ENCODE peak calls at places on chromosomes 3 and 15, in four cellular contexts. G, V, T and W are unnamed samples.
A peak's percentile ranks its signal among the peaks of the same experiment; 100 is the strongest.

GRCh38 chr3:195451373-195452000 is 8.7 kb upstream of the ACAP2 start:
- DNase-seq in V (no peak), G (no peak), T (no peak), W (no peak)

GRCh38 chr15:39127151-39127815 is 453.6 kb upstream of the THBS1 start:
- DNase-seq in T (peak; percentile 38), G (no peak), V (no peak), W (no peak)

GRCh38 chr3:98884675-98885371 is 16.7 kb downstream of the DCBLD2 start:
- DNase-seq in G (no peak), V (no peak), T (no peak), W (no peak)

GRCh38 chr3:62159693-62160092 is 213.7 kb downstream of the FEZF2 start:
- DNase-seq in G (no peak), V (no peak), T (no peak), W (no peak)

GRCh38 chr15:99592135-99592845 is 26.5 kb downstream of the MEF2A start:
- DNase-seq in V (no peak), T (no peak), G (no peak), W (no peak)

GRCh38 chr15:93274276-93274675 is 185.3 kb upstream of the RGMA start:
- DNase-seq in T (no peak), V (no peak), G (no peak), W (no peak)

GRCh38 chr15:69595009-69595825 is 142.6 kb downstream of the RPLP1 start:
- DNase-seq in V (no peak), T (peak; percentile 56), G (no peak), W (no peak)

GRCh38 chr3:144407290-144407689 is 435.7 kb downstream of the DIPK2A start:
- DNase-seq in T (no peak), G (no peak), V (no peak), W (no peak)

GRCh38 chr3:185677146-185677829 is 91.2 kb downstream of the SENP2 start:
- DNase-seq in V (no peak), T (peak; percentile 61), G (peak; percentile 56), W (peak; percentile 56)

GRCh38 chr15:82832601-82833209 is 23.3 kb downstream of the WHAMM start:
- DNase-seq in T (peak; percentile 56), V (peak; percentile 53), G (no peak), W (no peak)

GRCh38 chr3:33063651-33064051 is 33.3 kb downstream of the GLB1 start:
- DNase-seq in V (peak; percentile 42), G (no peak), T (no peak), W (no peak)

GRCh38 chr3:149586871-149587270 is 71.0 kb downstream of the WWTR1 start:
- DNase-seq in G (no peak), V (no peak), T (peak; percentile 39), W (no peak)

GRCh38 chr3:107977571-107977970 is 113.3 kb downstream of the CD47 start:
- DNase-seq in T (no peak), V (no peak), G (no peak), W (no peak)

GRCh38 chr3:171874251-171874679 is 31.1 kb downstream of the TMEM212 start:
- DNase-seq in G (no peak), V (no peak), T (peak; percentile 64), W (peak; percentile 5)

GRCh38 chr3:150783334-150783733 is 20.4 kb upstream of the SIAH2 start:
- DNase-seq in V (no peak), G (no peak), T (no peak), W (no peak)

GRCh38 chr15:55741592-55742497 is 1.1 kb downstream of the PRTG start:
- DNase-seq in V (no peak), G (peak; percentile 52), T (peak; percentile 37), W (peak; percentile 10)

GRCh38 chr3:81929697-81930096 is 168.3 kb upstream of the GBE1 start:
- DNase-seq in T (no peak), V (no peak), G (no peak), W (no peak)

GRCh38 chr3:43997788-43998373 is 243.8 kb upstream of the TOPAZ1 start:
- DNase-seq in T (peak; percentile 11), V (no peak), G (no peak), W (no peak)

GRCh38 chr15:74994236-74994635 is 1.1 kb upstream of the SCAMP5 start:
- DNase-seq in V (no peak), T (no peak), G (no peak), W (no peak)

GRCh38 chr3:115974940-115975339 is 351.6 kb downstream of the GAP43 start:
- DNase-seq in G (no peak), T (no peak), V (no peak), W (no peak)

DNA sequence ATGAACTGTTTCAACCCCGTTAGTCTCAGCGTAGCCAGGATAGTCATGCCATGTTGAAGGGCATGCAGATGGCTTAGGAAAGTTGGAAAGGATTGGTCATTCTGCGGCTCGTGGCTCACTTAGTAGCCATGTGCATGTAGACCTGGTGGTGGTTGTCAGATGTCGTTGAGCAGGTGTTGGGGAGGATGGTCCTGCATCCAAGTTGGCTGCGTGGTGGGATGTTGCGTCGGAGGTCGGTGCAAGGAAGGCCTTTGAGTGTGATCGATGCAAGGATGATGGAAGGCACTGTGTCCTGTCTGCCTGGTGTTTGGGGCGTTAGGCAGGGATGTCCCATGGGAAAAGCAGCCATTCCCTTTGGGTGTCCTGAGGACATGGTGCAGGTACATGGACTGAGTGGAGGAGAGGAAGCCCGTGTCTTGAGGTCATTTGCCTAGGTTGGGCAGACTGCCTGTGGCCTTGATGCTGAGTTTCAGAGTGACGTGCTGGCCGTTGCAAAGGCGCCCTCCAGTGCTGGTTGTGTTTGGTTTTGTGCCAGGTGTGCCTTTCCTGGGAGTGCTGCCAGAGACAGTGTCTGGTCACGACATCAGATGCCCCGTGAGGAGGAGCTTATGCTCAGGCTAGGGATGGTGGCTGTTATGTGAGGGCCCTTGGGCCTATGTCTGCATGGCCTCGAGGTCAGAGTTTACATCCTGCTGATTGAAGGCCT is 103.4 kb downstream of the SNRPN start:
- DNase-seq in V (no peak), T (no peak), G (no peak), W (no peak)
- TF ChIP-seq PBX3 in V (no peak), T (no peak), G (no peak), W (no peak)

GRCh38 chr15:31503758-31504461 is 177.3 kb downstream of the KLF13 start:
- DNase-seq in T (no peak), G (no peak), V (no peak), W (no peak)
- TF ChIP-seq PBX3 in T (no peak), G (no peak), V (no peak), W (no peak)

GRCh38 chr3:66991478-66991877 is 6.6 kb upstream of the KBTBD8 start:
- DNase-seq in T (peak; percentile 17), G (no peak), V (no peak), W (no peak)
- TF ChIP-seq PBX3 in T (no peak), G (no peak), V (no peak), W (no peak)

GRCh38 chr15:88218557-88219214 is 37.9 kb downstream of the NTRK3 start:
- DNase-seq in V (no peak), T (no peak), G (peak; percentile 66), W (no peak)
- TF ChIP-seq PBX3 in V (no peak), T (no peak), G (no peak), W (no peak)

GRCh38 chr3:189995129-189995528 is 125.6 kb downstream of the P3H2 start:
- DNase-seq in G (no peak), V (no peak), T (no peak), W (no peak)
- TF ChIP-seq PBX3 in G (no peak), V (no peak), T (no peak), W (no peak)

DNA sequence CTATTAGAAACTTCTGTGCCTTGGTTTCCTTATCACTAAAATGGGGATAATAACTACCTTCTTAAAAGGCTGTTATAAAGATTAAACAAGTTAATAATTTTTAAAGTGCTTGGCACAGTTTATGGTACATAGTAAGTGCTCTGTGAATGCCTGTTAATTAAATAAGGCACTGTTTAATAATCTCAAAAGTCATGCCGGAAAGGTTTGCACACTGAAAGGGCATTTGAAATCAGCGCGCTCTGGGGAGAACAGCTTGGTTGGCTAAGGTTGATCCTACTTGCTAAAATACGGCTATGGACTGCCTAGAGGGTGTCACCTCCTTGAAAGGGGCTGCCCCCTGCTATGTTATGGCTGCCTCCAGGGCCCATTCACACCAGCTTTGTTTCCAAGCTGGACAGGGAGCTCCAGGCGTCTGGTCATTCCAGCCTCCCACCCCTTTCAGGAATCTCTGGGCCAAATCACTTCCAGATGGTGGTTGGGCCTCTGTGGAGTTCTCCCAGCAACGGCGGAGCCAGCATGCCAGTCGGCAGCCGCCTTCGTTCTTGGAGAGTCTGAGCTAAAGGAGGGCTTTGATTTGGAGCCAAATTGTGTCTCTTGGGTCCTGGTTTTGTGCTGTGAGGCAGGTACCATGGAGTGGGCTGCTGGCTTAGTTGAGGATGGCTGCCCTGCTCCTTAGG is 5.9 kb downstream of the FLNB start:
- DNase-seq in V (no peak), T (no peak), G (peak; percentile 89), W (no peak)
- TF ChIP-seq PBX3 in V (no peak), T (no peak), G (peak; percentile 37), W (no peak)

GRCh38 chr3:47406762-47407149 is 25.9 kb downstream of the PTPN23 start:
- DNase-seq in V (no peak), G (no peak), T (no peak), W (no peak)

GRCh38 chr3:47405820-47406761 is 25.3 kb downstream of the PTPN23 start:
- DNase-seq in T (no peak), V (no peak), G (no peak), W (no peak)

GRCh38 chr3:47407896-47408838 is 27.3 kb downstream of the PTPN23 start:
- DNase-seq in G (no peak), V (no peak), T (no peak), W (no peak)

GRCh38 chr3:47404420-47404819 is 23.6 kb downstream of the PTPN23 start:
- DNase-seq in T (no peak), V (no peak), G (no peak), W (no peak)

DNA sequence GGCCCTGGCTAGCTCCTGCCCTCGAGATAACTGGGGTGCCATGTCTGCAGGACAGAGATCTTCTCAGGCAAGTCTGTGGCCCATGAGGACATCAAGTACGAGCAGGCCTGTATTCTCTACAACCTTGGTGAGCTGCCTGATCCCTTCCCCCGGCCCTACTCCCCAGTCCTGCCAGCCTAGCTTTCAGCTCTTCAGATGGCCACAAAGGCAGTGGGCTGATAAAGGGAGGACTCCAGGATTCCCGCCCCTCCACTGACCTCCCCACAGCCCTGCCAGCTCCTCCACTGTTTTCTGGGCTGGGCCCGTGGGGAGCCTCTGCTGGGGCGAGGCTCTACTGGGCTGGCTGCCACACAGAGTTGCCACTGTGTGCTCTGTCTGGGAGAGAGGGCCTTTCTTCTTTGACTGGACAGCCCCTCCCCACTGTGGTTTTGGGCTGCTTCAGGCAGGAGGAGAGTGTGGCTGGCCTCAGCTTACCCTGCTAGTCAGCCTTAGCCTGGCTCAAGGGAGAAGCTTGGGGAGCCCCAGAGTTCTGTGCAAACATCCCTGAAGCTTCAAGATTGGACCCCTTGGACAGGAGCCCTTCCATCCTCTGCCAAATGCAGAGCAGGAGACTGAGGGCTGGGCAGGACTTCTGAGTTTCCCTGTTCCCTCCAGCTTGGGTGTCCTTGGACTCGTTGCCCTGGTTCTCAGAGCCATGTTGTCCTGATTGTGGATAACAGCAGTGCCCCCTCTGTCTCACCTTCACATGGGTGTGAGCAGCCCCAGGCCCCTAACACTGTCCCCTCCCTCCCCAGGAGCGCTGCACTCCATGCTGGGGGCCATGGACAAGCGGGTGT is 24.4 kb downstream of the PTPN23 start:
- DNase-seq in T (no peak), G (peak; percentile 24), V (no peak), W (no peak)
- TF ChIP-seq PBX3 in T (no peak), G (no peak), V (no peak), W (no peak)